ENCODE peak calls at places on chromosomes 5 and 9, in four cellular contexts. H is HEK293T, B is WTC11, M is HCT116. X is an unnamed sample.
A peak's percentile ranks its signal among the peaks of the same experiment; 100 is the strongest.

GRCh38 chr5:111953351-111954127 is 196.5 kb upstream of the NREP start:
- DNase-seq in H (no peak), B (no peak), M (no peak), X (no peak)

GRCh38 chr5:95283022-95283615 is 1.8 kb downstream of the MCTP1 start:
- DNase-seq in H (no peak), B (no peak), M (no peak), X (no peak)

GRCh38 chr9:87872079-87872624 is 10.5 kb upstream of the SPATA31E1 start:
- DNase-seq in H (no peak), B (no peak), M (no peak), X (no peak)

GRCh38 chr5:130335116-130335515 is 430.9 kb downstream of the CHSY3 start:
- DNase-seq in H (no peak), B (no peak), M (no peak), X (no peak)

GRCh38 chr5:133891390-133891789 is 77.0 kb downstream of the C5orf15 start:
- DNase-seq in H (no peak), B (no peak), M (no peak), X (no peak)

GRCh38 chr9:90726215-90726614 is 75.4 kb upstream of the SYK start:
- DNase-seq in H (peak; percentile 15), B (peak; percentile 60), M (no peak), X (no peak)

GRCh38 chr9:136336156-136336860 is 9.0 kb downstream of the GPSM1 start:
- DNase-seq in H (no peak), B (no peak), M (no peak), X (no peak)

GRCh38 chr5:43389679-43390329 is 22.4 kb downstream of the CCL28 start:
- DNase-seq in H (peak; percentile 72), B (peak; percentile 39), M (peak; percentile 84), X (peak; percentile 40)

GRCh38 chr9:87381746-87382145 is 115.9 kb upstream of the DAPK1 start:
- DNase-seq in H (no peak), B (no peak), M (no peak), X (no peak)

GRCh38 chr5:117255211-117256032 is 680.8 kb upstream of the SEMA6A start:
- DNase-seq in H (no peak), B (no peak), M (no peak), X (no peak)

GRCh38 chr9:137371521-137371941 is 51.4 kb downstream of the EXD3 start:
- DNase-seq in H (no peak), B (no peak), M (no peak), X (no peak)

GRCh38 chr9:121634329-121634784 is 17.1 kb upstream of the DAB2IP start:
- DNase-seq in H (no peak), B (no peak), M (no peak), X (no peak)

GRCh38 chr5:142561486-142562097 is 124.3 kb downstream of the FGF1 start:
- DNase-seq in H (no peak), B (no peak), M (no peak), X (no peak)

GRCh38 chr5:132526290-132526973 is 16.9 kb downstream of the IL5 start:
- DNase-seq in H (peak; percentile 69), B (peak; percentile 42), M (peak; percentile 44), X (peak; percentile 53)
- TF ChIP-seq SP1 in H (no peak), B (no peak), M (no peak), X (no peak)

GRCh38 chr5:108801776-108802175 is 54.1 kb downstream of the FER start:
- DNase-seq in H (no peak), B (no peak), M (peak; percentile 84), X (no peak)
- TF ChIP-seq SP1 in H (no peak), B (no peak), M (peak; percentile 94), X (no peak)

GRCh38 chr5:176700239-176700847 is 53.1 kb downstream of the TSPAN17 start:
- DNase-seq in H (peak; percentile 53), B (peak; percentile 70), M (no peak), X (no peak)
- TF ChIP-seq SP1 in H (no peak), B (no peak), M (no peak), X (no peak)

DNA sequence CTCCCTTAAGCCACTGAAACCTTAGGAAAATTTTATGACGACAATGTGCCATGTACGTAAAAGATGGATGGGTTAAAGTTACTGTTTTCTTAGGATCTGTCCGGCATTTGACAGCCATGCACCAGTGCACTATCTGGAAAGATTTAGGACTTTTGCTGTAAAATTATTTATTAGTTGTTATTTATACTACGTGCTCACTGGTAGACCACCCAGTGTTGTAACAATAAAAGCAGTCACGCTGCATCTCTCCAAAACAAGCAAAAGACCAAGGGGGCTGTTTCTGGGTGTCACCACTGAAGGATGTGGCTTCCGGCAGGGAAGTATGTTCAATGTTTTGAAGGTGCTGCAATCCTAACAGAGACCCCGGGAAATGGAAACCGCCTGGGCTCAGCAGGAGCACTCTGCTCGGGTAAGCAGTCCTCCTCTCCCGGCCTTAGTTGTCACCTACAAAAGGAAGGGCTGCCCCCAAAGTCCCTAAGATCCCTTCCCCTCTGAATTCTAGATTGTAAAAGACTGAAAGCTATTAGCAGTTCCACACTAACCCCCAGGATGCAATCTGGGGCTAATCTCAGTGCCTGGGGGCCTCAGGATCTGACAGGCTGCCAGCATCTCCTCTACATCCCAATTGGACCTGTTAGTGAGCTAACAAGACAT is 38.6 kb downstream of the SAXO1 start:
- DNase-seq in H (peak; percentile 54), B (no peak), M (no peak), X (no peak)
- TF ChIP-seq SP1 in H (no peak), B (no peak), M (no peak), X (no peak)

GRCh38 chr5:29899583-29899982 is 1293.9 kb upstream of the CDH6 start:
- DNase-seq in H (no peak), B (no peak), M (no peak), X (no peak)
- TF ChIP-seq SP1 in H (no peak), B (no peak), M (no peak), X (no peak)

GRCh38 chr5:54298947-54299346 is 11.4 kb downstream of the ARL15 start:
- DNase-seq in H (no peak), B (no peak), M (no peak), X (no peak)

GRCh38 chr5:54295658-54296276 is 14.6 kb downstream of the ARL15 start:
- DNase-seq in H (no peak), B (no peak), M (no peak), X (no peak)

GRCh38 chr5:54294097-54294667 is 16.2 kb downstream of the ARL15 start:
- DNase-seq in H (no peak), B (no peak), M (no peak), X (no peak)

GRCh38 chr5:54292866-54293265 is 17.5 kb downstream of the ARL15 start:
- DNase-seq in H (no peak), B (no peak), M (no peak), X (no peak)

DNA sequence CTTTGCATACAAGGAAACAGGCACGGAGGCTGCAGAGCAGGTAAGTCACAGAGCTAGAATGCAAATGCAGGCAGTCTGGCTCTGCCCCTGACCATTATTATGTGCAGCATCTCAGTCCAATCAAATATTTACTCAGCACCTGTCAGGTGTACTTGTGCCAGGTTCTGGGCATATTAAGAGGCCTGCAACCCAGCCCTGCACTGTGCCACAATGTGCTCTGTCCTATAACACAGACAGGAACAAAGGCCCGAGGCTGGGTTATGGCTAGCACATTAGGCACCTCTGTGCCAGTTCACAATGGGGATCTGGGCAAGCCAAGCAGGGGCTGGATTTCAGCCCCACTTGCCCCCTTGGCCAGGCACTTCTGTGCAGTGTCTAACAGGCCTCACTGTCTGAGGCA is 14.0 kb downstream of the ARL15 start:
- DNase-seq in H (no peak), B (no peak), M (no peak), X (no peak)
- TF ChIP-seq SP1 in H (no peak), B (no peak), M (no peak), X (no peak)

GRCh38 chr9:16360247-16360646 is 510.2 kb downstream of the BNC2 start:
- DNase-seq in H (no peak), B (no peak), M (no peak), X (no peak)

GRCh38 chr9:16358751-16359150 is 511.7 kb downstream of the BNC2 start:
- DNase-seq in H (no peak), B (no peak), M (no peak), X (no peak)

GRCh38 chr9:16361939-16362338 is 508.5 kb downstream of the BNC2 start:
- DNase-seq in H (no peak), B (no peak), M (no peak), X (no peak)

GRCh38 chr9:16363073-16363781 is 507.2 kb downstream of the BNC2 start:
- DNase-seq in H (no peak), B (no peak), M (no peak), X (no peak)

GRCh38 chr9:16361118-16361517 is 509.4 kb downstream of the BNC2 start:
- DNase-seq in H (no peak), B (no peak), M (no peak), X (no peak)
- TF ChIP-seq SP1 in H (no peak), B (no peak), M (no peak), X (no peak)

GRCh38 chr9:124453586-124454191 is 3.4 kb downstream of the ADGRD2 start:
- DNase-seq in H (no peak), B (peak; percentile 86), M (peak; percentile 21), X (no peak)
- TF ChIP-seq SP1 in H (no peak), B (no peak), M (no peak), X (no peak)

GRCh38 chr5:102818934-102819333 is 63.8 kb downstream of the PAM start:
- DNase-seq in H (no peak), B (no peak), M (no peak), X (no peak)

GRCh38 chr5:102826629-102827028 is 71.5 kb downstream of the PAM start:
- DNase-seq in H (no peak), B (no peak), M (peak; percentile 19), X (no peak)

GRCh38 chr5:102818345-102818744 is 63.2 kb downstream of the PAM start:
- DNase-seq in H (no peak), B (no peak), M (no peak), X (no peak)

DNA sequence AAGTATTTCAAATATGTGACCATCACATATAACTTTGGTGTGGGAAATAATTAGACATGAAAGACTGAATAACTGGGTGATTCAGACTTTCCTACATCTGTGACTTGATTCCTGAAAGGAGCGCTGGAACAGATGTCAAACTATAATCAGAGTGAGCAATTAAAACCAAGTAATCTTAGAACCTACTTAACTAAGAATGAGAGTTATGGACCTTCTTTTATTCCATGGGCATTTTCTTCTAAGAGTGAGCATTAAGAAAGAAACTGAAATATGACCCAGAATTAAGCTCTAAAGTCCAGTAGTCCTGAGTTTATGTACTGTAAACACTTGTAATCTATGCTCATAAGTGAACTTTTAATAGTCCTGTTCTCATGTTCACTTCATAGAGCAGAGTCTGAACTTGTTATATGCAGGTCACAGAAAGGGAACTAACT is 68.4 kb downstream of the PAM start:
- DNase-seq in H (no peak), B (no peak), M (peak; percentile 13), X (no peak)
- TF ChIP-seq SP1 in H (no peak), B (no peak), M (no peak), X (no peak)